ENCODE peak calls at places on chromosomes 2 and 18, in four cellular contexts. G is NCI-H1930; J is activated gamma-delta T cell treated with anti-CD3 and anti-CD28 coated beads, Interleukin-2, amount 50 U/mL, for 16 hours; I is stimulated activated naive CD8-positive, alpha-beta T cell treated with anti-CD3 and anti-CD28 coated beads, Interleukin-15, Interleukin-2, amounts not matched to agents 100 U/mL and 50 U/mL, for 24 hours. S is an unnamed sample.

GRCh38 chr2:6474368-6475140 is 391.2 kb downstream of the CMPK2 start:
- DNase-seq in G (no peak), I (no peak), J (no peak), S (no peak)

GRCh38 chr2:48515588-48515987 is 14.4 kb upstream of the STON1 start:
- DNase-seq in I (no peak), G (no peak), J (no peak), S (no peak)

GRCh38 chr2:179311071-179311470 is 46.4 kb upstream of the SESTD1 start:
- DNase-seq in J (no peak), I (no peak), G (no peak), S (no peak)

GRCh38 chr18:67845035-67845434 is 328.5 kb upstream of the DSEL start:
- DNase-seq in G (no peak), I (no peak), J (no peak), S (no peak)

GRCh38 chr18:44411971-44412370 is 268.7 kb upstream of the SETBP1 start:
- DNase-seq in G (no peak), I (no peak), J (no peak), S (no peak)

GRCh38 chr2:43294973-43295603 is 68.7 kb upstream of the ZFP36L2 start:
- DNase-seq in J (no peak), G (no peak), I (no peak), S (no peak)

GRCh38 chr2:46145017-46145416 is 152.2 kb upstream of the EPAS1 start:
- DNase-seq in J (no peak), G (no peak), I (no peak), S (no peak)

GRCh38 chr2:17758123-17758522 is 4.2 kb downstream of the GEN1 start:
- DNase-seq in J (no peak), G (no peak), I (no peak), S (no peak)

GRCh38 chr2:187232749-187233148 is 215.3 kb downstream of the CALCRL start:
- DNase-seq in I (no peak), J (no peak), G (no peak), S (no peak)

GRCh38 chr2:23268467-23269263 is 116.3 kb upstream of the KLHL29 start:
- DNase-seq in I (no peak), J (no peak), G (no peak), S (no peak)

GRCh38 chr2:130337735-130338325 is 4.9 kb upstream of the IMP4 start:
- DNase-seq in J (no peak), G (no peak), I (no peak), S (no peak)

GRCh38 chr2:128500136-128500800 is 181.6 kb upstream of the HS6ST1 start:
- DNase-seq in J (no peak), G (no peak), I (no peak), S (no peak)

GRCh38 chr2:229090231-229090630 is 180.9 kb downstream of the PID1 start:
- DNase-seq in G (no peak), I (no peak), J (no peak), S (no peak)

GRCh38 chr2:106094101-106094860 is 99.8 kb downstream of the UXS1 start:
- DNase-seq in G (no peak), J (peak; percentile 42), I (peak; percentile 41), S (no peak)

GRCh38 chr2:172281648-172282576 is 145.5 kb upstream of the ITGA6 start:
- DNase-seq in J (no peak), G (no peak), I (no peak), S (no peak)

GRCh38 chr2:105803337-105803736 is 58.6 kb downstream of the NCK2 start:
- DNase-seq in J (no peak), I (no peak), G (no peak), S (no peak)

GRCh38 chr2:174445248-174445647 is 41.6 kb downstream of the GPR155 start:
- DNase-seq in G (no peak), J (no peak), I (no peak), S (no peak)

GRCh38 chr2:191311-192190 is 72.3 kb downstream of the SH3YL1 start:
- DNase-seq in G (no peak), J (no peak), I (no peak), S (no peak)

GRCh38 chr2:134197445-134197844 is 56.4 kb upstream of the MGAT5 start:
- DNase-seq in I (no peak), J (no peak), G (no peak), S (no peak)

GRCh38 chr2:40403233-40403841 is 48.6 kb downstream of the SLC8A1 start:
- DNase-seq in G (no peak), I (no peak), J (no peak), S (no peak)

GRCh38 chr2:69118609-69119008 is 105.6 kb downstream of the ANTXR1 start:
- DNase-seq in J (no peak), G (no peak), I (no peak), S (no peak)

GRCh38 chr2:229370484-229370883 is 99.4 kb upstream of the PID1 start:
- DNase-seq in I (no peak), J (no peak), G (no peak), S (no peak)

GRCh38 chr18:26416652-26417150 is 131.7 kb downstream of the KCTD1 start:
- DNase-seq in J (no peak), G (no peak), I (no peak), S (no peak)

GRCh38 chr2:128359841-128360240 is 41.2 kb upstream of the HS6ST1 start:
- DNase-seq in I (no peak), G (no peak), J (no peak), S (no peak)